ENCODE peak calls at places on chromosomes 7 and 10, in seven cellular contexts. X, Z, M, A, C, S and U are unnamed samples.

GRCh38 chr7:29764227-29764626 is 42.1 kb upstream of the WIPF3 start:
- DNase-seq in Z (no peak), X (no peak), S (no peak), A (no peak), C (no peak), M (no peak), U (peak)

GRCh38 chr7:77703220-77703472 is 6.9 kb downstream of the RSBN1L start:
- DNase-seq in S (no peak), Z (no peak), C (no peak), M (no peak), A (no peak), X (no peak), U (no peak)

GRCh38 chr10:119655566-119656001 is 4.4 kb downstream of the BAG3 start:
- DNase-seq in C (no peak), A (no peak), Z (peak), X (peak), M (no peak), S (peak), U (no peak)

GRCh38 chr10:58967551-58968418 is 208.7 kb upstream of the PHYHIPL start:
- DNase-seq in A (peak), S (peak), M (no peak), Z (no peak), X (no peak), C (no peak), U (peak)

GRCh38 chr10:102225646-102226541 is at the start of gene ELOVL3:
- DNase-seq in M (peak), Z (peak), A (peak), X (peak), C (peak), S (no peak), U (peak)

GRCh38 chr7:148967032-148967372 is 61.3 kb downstream of the PDIA4 start:
- DNase-seq in A (no peak), M (no peak), X (no peak), Z (no peak), C (no peak), S (no peak), U (no peak)

GRCh38 chr7:135210818-135211178 is 528 bp downstream of the WDR91 start:
- DNase-seq in C (no peak), X (no peak), S (no peak), Z (peak), A (no peak), M (no peak), U (no peak)

GRCh38 chr10:122352817-122353525 is 21.5 kb upstream of the PLEKHA1 start:
- DNase-seq in C (no peak), A (no peak), M (no peak), S (no peak), Z (no peak), X (no peak), U (no peak)

GRCh38 chr10:88131561-88132139 is 268.2 kb downstream of the PTEN start:
- DNase-seq in S (no peak), C (no peak), X (no peak), Z (no peak), M (no peak), A (no peak), U (no peak)